ENCODE peak calls at places on chromosomes 3 and 15, in nine cellular contexts. F, B, K, S, H, C, O, V and R are unnamed samples.

GRCh38 chr15:96333194-96334016 is 2.9 kb downstream of the NR2F2 start:
- DNase-seq in B (no peak), O (no peak), S (no peak), F (peak; percentile 68), K (no peak), V (peak; percentile 55), C (peak; percentile 83), H (no peak), R (peak; percentile 51)

GRCh38 chr15:44712108-44713005 is 1.0 kb downstream of the B2M start:
- DNase-seq in S (no peak), C (peak; percentile 77), H (peak; percentile 72), K (peak; percentile 55), B (peak; percentile 33), O (peak; percentile 64), V (peak; percentile 90), F (no peak), R (peak; percentile 68)

GRCh38 chr15:69265347-69265955 is 33.3 kb upstream of the PAQR5 start:
- DNase-seq in H (no peak), B (no peak), K (peak; percentile 34), S (no peak), O (no peak), V (peak; percentile 25), F (no peak), C (no peak), R (no peak)

GRCh38 chr3:185760091-185760490 is 64.8 kb downstream of the IGF2BP2 start:
- DNase-seq in H (no peak), V (no peak), F (no peak), C (no peak), B (no peak), S (no peak), O (no peak), K (no peak), R (no peak)

GRCh38 chr15:58396181-58396580 is 35.6 kb upstream of the LIPC start:
- DNase-seq in H (no peak), K (no peak), C (no peak), F (no peak), B (no peak), S (no peak), V (peak; percentile 97), O (no peak), R (no peak)

GRCh38 chr3:128051459-128051836 is 789 bp upstream of the SEC61A1 start:
- DNase-seq in K (no peak), H (no peak), F (no peak), S (no peak), V (no peak), C (no peak), B (no peak), O (no peak), R (no peak)

GRCh38 chr3:105767776-105768175 is 101.0 kb downstream of the CBLB start:
- DNase-seq in V (no peak), O (no peak), B (no peak), F (no peak), C (no peak), K (no peak), S (no peak), H (no peak), R (no peak)

GRCh38 chr15:59371458-59372351 is 966 bp downstream of the MYO1E start:
- DNase-seq in O (no peak), F (no peak), C (peak; percentile 78), K (peak; percentile 28), B (no peak), H (peak; percentile 31), S (no peak), V (no peak), R (peak; percentile 48)

GRCh38 chr15:70034596-70034995 is 63.1 kb downstream of the TLE3 start:
- DNase-seq in K (no peak), H (no peak), B (no peak), O (no peak), C (no peak), F (no peak), S (no peak), V (no peak), R (no peak)

GRCh38 chr15:63338170-63338569 is 43.5 kb downstream of the CA12 start:
- DNase-seq in S (no peak), H (no peak), B (no peak), F (no peak), O (no peak), K (no peak), V (peak; percentile 72), C (no peak), R (no peak)

GRCh38 chr3:164732166-164732565 is 346.1 kb downstream of the SI start:
- DNase-seq in H (no peak), S (no peak), B (no peak), C (no peak), K (no peak), V (no peak), O (no peak), F (no peak), R (no peak)

GRCh38 chr3:159787191-159787590 is 201.4 kb upstream of the IL12A start:
- DNase-seq in H (peak; percentile 11), K (no peak), F (no peak), C (no peak), S (no peak), V (peak; percentile 96), B (no peak), O (no peak), R (no peak)

GRCh38 chr3:89180334-89180733 is 72.9 kb downstream of the EPHA3 start:
- DNase-seq in O (no peak), V (no peak), S (no peak), H (no peak), K (no peak), B (no peak), F (no peak), C (no peak), R (no peak)

GRCh38 chr3:67381667-67382272 is 272.6 kb downstream of the SUCLG2 start:
- DNase-seq in O (no peak), H (no peak), B (no peak), S (no peak), V (peak; percentile 44), F (no peak), C (no peak), K (peak; percentile 4), R (no peak)

GRCh38 chr3:164465172-164465571 is 613.1 kb downstream of the SI start:
- DNase-seq in K (no peak), C (no peak), O (no peak), H (no peak), F (no peak), B (no peak), V (peak; percentile 68), S (no peak), R (no peak)

GRCh38 chr15:48667701-48668100 is 22.2 kb upstream of the FBN1 start:
- DNase-seq in C (no peak), B (no peak), F (no peak), O (no peak), V (peak; percentile 66), S (no peak), H (no peak), K (no peak), R (no peak)

GRCh38 chr15:39756806-39757522 is 25.7 kb downstream of the FSIP1 start:
- DNase-seq in V (peak; percentile 71), S (no peak), H (peak; percentile 11), C (no peak), B (no peak), K (peak; percentile 55), O (peak; percentile 6), F (no peak), R (no peak)